ENCODE peak calls at places on chromosomes 5 and 9, in seven cellular contexts. H is RPMI8226, M is brain microvascular endothelial cell, W is Calu3, Q is neural crest cell, I is A549, F is H54. K is an unnamed sample.

GRCh38 chr5:83503662-83504061 is 32.1 kb downstream of the VCAN start:
- DNase-seq in W (no peak), Q (no peak), M (no peak), H (no peak), I (no peak), F (no peak), K (no peak)

GRCh38 chr9:129580211-129580915 is 40.5 kb downstream of the C9orf50 start:
- DNase-seq in Q (no peak), I (no peak), F (no peak), M (no peak), H (peak; percentile 78), W (peak; percentile 82), K (peak; percentile 63)

GRCh38 chr5:6435356-6435755 is 13.3 kb upstream of the UBE2QL1 start:
- DNase-seq in W (peak; percentile 24), H (no peak), I (no peak), Q (peak; percentile 40), F (no peak), M (no peak), K (no peak)

GRCh38 chr9:13110766-13111400 is 168.6 kb downstream of the MPDZ start:
- DNase-seq in M (no peak), Q (no peak), W (no peak), F (no peak), I (no peak), H (peak; percentile 16), K (no peak)

GRCh38 chr5:32578362-32578761 is 7.0 kb upstream of the SUB1 start:
- DNase-seq in W (no peak), M (no peak), F (no peak), H (peak; percentile 24), I (no peak), Q (no peak), K (no peak)

GRCh38 chr5:36876965-36877666 is 547 bp downstream of the NIPBL start:
- DNase-seq in W (peak; percentile 54), I (peak; percentile 36), Q (peak; percentile 39), F (peak; percentile 29), M (peak; percentile 33), H (peak; percentile 45), K (peak; percentile 73)

GRCh38 chr5:83542839-83543238 is 71.3 kb downstream of the VCAN start:
- DNase-seq in I (no peak), H (no peak), Q (no peak), F (no peak), W (no peak), M (no peak), K (no peak)

GRCh38 chr9:126326228-126327015 is at the start of gene MVB12B:
- DNase-seq in F (peak; percentile 80), I (peak; percentile 58), H (peak; percentile 54), M (no peak), Q (peak; percentile 36), W (peak; percentile 44), K (peak; percentile 23)

GRCh38 chr5:13591621-13592020 is 352.9 kb downstream of the DNAH5 start:
- DNase-seq in M (peak; percentile 84), F (peak; percentile 55), Q (no peak), W (peak; percentile 14), I (peak; percentile 6), H (peak; percentile 42), K (no peak)

GRCh38 chr5:80370394-80370793 is 37.5 kb upstream of the ZFYVE16 start:
- DNase-seq in Q (no peak), F (no peak), M (no peak), I (no peak), W (no peak), H (no peak), K (no peak)

GRCh38 chr9:91182429-91182828 is 179.3 kb downstream of the AUH start:
- DNase-seq in Q (no peak), M (no peak), I (no peak), H (no peak), F (no peak), W (peak; percentile 51), K (no peak)

GRCh38 chr9:134871941-134872340 is 8.7 kb upstream of the FCN2 start:
- DNase-seq in Q (no peak), I (no peak), M (no peak), W (no peak), H (no peak), F (no peak), K (no peak)

GRCh38 chr5:93622240-93622885 is 39.3 kb downstream of the NR2F1 start:
- DNase-seq in W (no peak), M (peak; percentile 64), F (no peak), H (no peak), Q (no peak), I (no peak), K (peak; percentile 55)

GRCh38 chr9:28365736-28366135 is 792.5 kb upstream of the C9orf72 start:
- DNase-seq in M (peak; percentile 32), I (no peak), W (no peak), F (no peak), H (no peak), Q (no peak), K (no peak)

GRCh38 chr5:110073534-110073933 is 383.8 kb downstream of the MAN2A1 start:
- DNase-seq in F (no peak), Q (no peak), W (no peak), I (no peak), H (no peak), M (no peak), K (no peak)

K was measured in NAMALWA.